ENCODE peak calls at places on chromosomes 1 and 21, in nine cellular contexts. D, S, P, B, M, W, Y, E and H are unnamed samples.

GRCh38 chr1:244239261-244239770 is 188.2 kb downstream of the ZBTB18 start:
- DNase-seq in D (no peak), W (no peak), P (no peak), Y (no peak), M (no peak), B (no peak), S (no peak), E (no peak), H (no peak)

GRCh38 chr1:212671342-212672031 is 28.2 kb downstream of the BATF3 start:
- DNase-seq in E (peak; percentile 71), B (no peak), S (peak; percentile 67), D (peak; percentile 31), M (peak; percentile 73), W (peak; percentile 29), P (no peak), Y (no peak), H (no peak)

GRCh38 chr21:44900559-44901251 is 20.0 kb downstream of the ITGB2 start:
- DNase-seq in D (no peak), E (peak; percentile 15), B (no peak), S (no peak), P (no peak), Y (no peak), M (no peak), W (no peak), H (peak; percentile 68)

GRCh38 chr1:238252033-238252802 is 361.5 kb upstream of the ZP4 start:
- DNase-seq in Y (peak; percentile 46), E (peak; percentile 54), D (peak; percentile 6), P (no peak), B (peak; percentile 20), S (peak; percentile 56), M (peak; percentile 43), W (peak; percentile 19), H (no peak)

GRCh38 chr1:182279724-182280506 is 111.7 kb downstream of the GLUL start:
- DNase-seq in P (no peak), S (no peak), E (peak; percentile 69), M (no peak), Y (peak; percentile 62), W (no peak), D (no peak), B (no peak), H (no peak)

GRCh38 chr1:48109390-48110009 is 112.3 kb upstream of the TRABD2B start:
- DNase-seq in D (peak; percentile 41), B (peak; percentile 31), S (peak; percentile 68), P (no peak), Y (no peak), M (peak; percentile 15), E (no peak), W (peak; percentile 49), H (no peak)

GRCh38 chr1:70899735-70900134 is 147.9 kb downstream of the PTGER3 start:
- DNase-seq in M (no peak), W (no peak), E (no peak), P (no peak), D (no peak), B (no peak), S (peak; percentile 7), Y (no peak), H (no peak)

GRCh38 chr1:28122183-28122582 is 33.8 kb upstream of the EYA3 start:
- DNase-seq in D (peak; percentile 47), B (no peak), S (peak; percentile 56), M (peak; percentile 65), E (no peak), Y (no peak), P (no peak), W (no peak), H (no peak)

GRCh38 chr1:38962113-38962512 is 20.5 kb upstream of the RHBDL2 start:
- DNase-seq in W (no peak), E (no peak), D (no peak), P (no peak), M (peak; percentile 83), B (peak; percentile 45), Y (no peak), S (peak; percentile 95), H (no peak)

GRCh38 chr1:40281852-40282251 is 23.8 kb downstream of the ZMPSTE24 start:
- DNase-seq in D (no peak), W (no peak), M (no peak), Y (no peak), P (no peak), S (no peak), B (no peak), E (no peak), H (no peak)

GRCh38 chr21:36705679-36706481 is 7.0 kb downstream of the SIM2 start:
- DNase-seq in W (no peak), B (no peak), D (no peak), P (no peak), E (no peak), S (no peak), Y (no peak), M (no peak), H (no peak)

GRCh38 chr1:43836267-43836951 is 97.2 kb upstream of the ARTN start:
- DNase-seq in E (peak; percentile 63), W (peak; percentile 94), P (peak; percentile 87), B (no peak), M (no peak), Y (peak; percentile 76), S (no peak), D (no peak), H (peak; percentile 95)

GRCh38 chr1:84936116-84936810 is 43.3 kb upstream of the LPAR3 start:
- DNase-seq in P (no peak), E (no peak), B (no peak), Y (no peak), M (peak; percentile 39), D (peak; percentile 64), W (peak; percentile 62), S (peak; percentile 73), H (no peak)

GRCh38 chr1:31583995-31584868 is 7.9 kb downstream of the TINAGL1 start:
- DNase-seq in P (no peak), Y (peak; percentile 89), S (no peak), E (peak; percentile 88), B (no peak), D (peak; percentile 57), W (no peak), M (no peak), H (peak; percentile 98)

GRCh38 chr1:217137210-217137871 is 414.1 kb upstream of the ESRRG start:
- DNase-seq in M (no peak), W (no peak), E (peak; percentile 38), P (no peak), B (no peak), Y (no peak), D (no peak), S (no peak), H (peak; percentile 78)

GRCh38 chr1:232853994-232854532 is 48.8 kb downstream of the MAP10 start:
- DNase-seq in D (peak; percentile 15), Y (no peak), M (peak; percentile 99), P (no peak), W (no peak), S (peak; percentile 91), E (no peak), B (peak; percentile 62), H (no peak)

GRCh38 chr1:96238426-96238825 is 483.2 kb upstream of the PTBP2 start:
- DNase-seq in E (no peak), W (no peak), M (no peak), B (no peak), P (no peak), D (no peak), S (peak; percentile 26), Y (no peak), H (no peak)

GRCh38 chr1:189606795-189607476 is 870.7 kb downstream of the BRINP3 start:
- DNase-seq in S (no peak), Y (no peak), W (no peak), M (peak; percentile 97), E (no peak), P (no peak), B (peak; percentile 78), D (peak; percentile 3), H (no peak)

GRCh38 chr1:44679468-44679867 is 5.0 kb downstream of the ARMH1 start:
- DNase-seq in W (no peak), P (no peak), D (no peak), E (no peak), S (no peak), B (no peak), Y (no peak), M (no peak), H (no peak)

GRCh38 chr21:33760641-33761103 is 118.4 kb downstream of the ITSN1 start:
- DNase-seq in S (peak; percentile 66), M (peak; percentile 82), B (peak; percentile 43), W (no peak), P (no peak), D (peak; percentile 30), E (no peak), Y (no peak), H (no peak)

GRCh38 chr21:25359724-25360123 is 247.6 kb downstream of the MRPL39 start:
- DNase-seq in B (no peak), W (no peak), D (no peak), P (no peak), S (no peak), Y (no peak), M (no peak), E (no peak), H (no peak)

GRCh38 chr1:204623365-204623893 is 62.1 kb downstream of the LRRN2 start:
- DNase-seq in Y (no peak), E (no peak), M (peak; percentile 36), S (peak; percentile 51), B (no peak), P (no peak), W (no peak), D (peak; percentile 39), H (peak; percentile 95)

GRCh38 chr1:109425902-109426277 is 358 bp downstream of the PSMA5 start:
- DNase-seq in D (peak; percentile 40), B (no peak), W (peak; percentile 71), S (peak; percentile 89), E (no peak), Y (no peak), P (peak; percentile 67), M (peak; percentile 25), H (no peak)

GRCh38 chr1:213989740-213990472 is 2.1 kb downstream of the PROX1 start:
- DNase-seq in B (no peak), D (no peak), W (no peak), P (no peak), M (no peak), Y (no peak), E (no peak), S (no peak), H (no peak)

GRCh38 chr1:159881930-159882839 is 17.8 kb downstream of the CFAP45 start:
- DNase-seq in B (peak; percentile 96), S (peak; percentile 94), Y (peak; percentile 71), E (peak; percentile 82), P (peak; percentile 40), W (no peak), M (peak; percentile 99), D (peak; percentile 82), H (peak; percentile 96)

GRCh38 chr1:16975838-16976237 is 4.6 kb downstream of the MFAP2 start:
- DNase-seq in B (no peak), P (no peak), E (no peak), W (no peak), D (no peak), Y (no peak), M (no peak), S (no peak), H (no peak)

GRCh38 chr1:19096036-19096833 is 113.8 kb downstream of the UBR4 start:
- DNase-seq in D (peak; percentile 43), W (no peak), E (no peak), M (no peak), S (peak; percentile 37), B (no peak), P (no peak), Y (peak; percentile 54), H (no peak)

GRCh38 chr1:3195480-3195815 is 126.4 kb downstream of the PRDM16 start:
- DNase-seq in S (no peak), D (no peak), P (no peak), B (no peak), Y (no peak), M (no peak), W (no peak), E (no peak), H (no peak)